ENCODE peak calls at places on chromosome 5, in seven cellular contexts. N is GM23248, D is IMR-90, L is HCT116, Q is mesendoderm, B is colonic mucosa, E is Karpas-422. M is an unnamed sample.

GRCh38 chr5:72608297-72608696 is 101.1 kb upstream of the ZNF366 start:
- DNase-seq in E (no peak), N (no peak), L (no peak), B (no peak), D (peak; percentile 76), Q (no peak), M (peak; percentile 36)

GRCh38 chr5:96565843-96566242 is 96.3 kb upstream of the CAST start:
- DNase-seq in D (peak; percentile 90), Q (peak; percentile 57), L (no peak), N (peak; percentile 97), B (no peak), E (no peak), M (peak; percentile 79)

GRCh38 chr5:169183581-169183980 is 117.4 kb downstream of the SLIT3 start:
- DNase-seq in Q (no peak), E (no peak), L (no peak), B (no peak), N (peak; percentile 70), D (no peak), M (no peak)

GRCh38 chr5:43256261-43256966 is 56.8 kb downstream of the HMGCS1 start:
- DNase-seq in D (no peak), E (peak; percentile 47), N (no peak), Q (no peak), L (no peak), B (no peak), M (no peak)

GRCh38 chr5:105101597-105101996 is 1539.0 kb upstream of the NUDT12 start:
- DNase-seq in L (no peak), N (no peak), E (no peak), D (no peak), Q (no peak), B (no peak), M (no peak)

GRCh38 chr5:176812269-176813259 is 2.2 kb downstream of the UNC5A start:
- DNase-seq in B (no peak), N (peak; percentile 58), L (no peak), E (peak; percentile 49), Q (peak; percentile 45), D (no peak), M (peak; percentile 30)

GRCh38 chr5:43073597-43074546 is 33.8 kb upstream of the ANXA2R start:
- DNase-seq in L (peak; percentile 32), N (peak; percentile 61), D (peak; percentile 40), Q (peak; percentile 76), E (peak; percentile 87), B (peak; percentile 68), M (peak; percentile 34)

GRCh38 chr5:134026521-134027202 is 21.9 kb upstream of the VDAC1 start:
- DNase-seq in B (peak; percentile 49), N (peak; percentile 62), E (peak; percentile 81), Q (peak; percentile 90), L (peak; percentile 56), D (peak; percentile 63), M (peak; percentile 44)

GRCh38 chr5:158268286-158268685 is 409.3 kb upstream of the CLINT1 start:
- DNase-seq in N (no peak), B (no peak), D (no peak), Q (no peak), E (no peak), L (no peak), M (no peak)

GRCh38 chr5:14269395-14269794 is 126.3 kb downstream of the TRIO start:
- DNase-seq in D (no peak), L (no peak), E (no peak), B (no peak), Q (peak; percentile 75), N (no peak), M (no peak)
- H3K9ac ChIP-seq in D (peak overlapping the region; percentile 59), L (peak overlapping the region; percentile 40), E (no peak overlapping the region), B (no peak overlapping the region), Q (peak overlapping the region; percentile 2), N (peak overlapping the region; percentile 72), M (peak overlapping the region; percentile 40)

GRCh38 chr5:15009420-15009819 is 137.8 kb upstream of the ANKH start:
- DNase-seq in D (peak; percentile 69), B (peak; percentile 75), Q (no peak), N (peak; percentile 66), L (peak; percentile 51), E (no peak), M (peak; percentile 96)

GRCh38 chr5:15004506-15004905 is 132.9 kb upstream of the ANKH start:
- DNase-seq in N (no peak), Q (no peak), D (no peak), B (no peak), L (no peak), E (no peak), M (no peak)

GRCh38 chr5:15008911-15009310 is 137.3 kb upstream of the ANKH start:
- DNase-seq in L (no peak), D (peak; percentile 29), E (no peak), B (no peak), Q (no peak), N (no peak), M (no peak)

GRCh38 chr5:15008476-15008875 is 136.9 kb upstream of the ANKH start:
- DNase-seq in Q (peak; percentile 78), N (peak; percentile 99), E (no peak), L (peak; percentile 85), D (peak; percentile 98), B (peak; percentile 94), M (peak; percentile 91)

DNA sequence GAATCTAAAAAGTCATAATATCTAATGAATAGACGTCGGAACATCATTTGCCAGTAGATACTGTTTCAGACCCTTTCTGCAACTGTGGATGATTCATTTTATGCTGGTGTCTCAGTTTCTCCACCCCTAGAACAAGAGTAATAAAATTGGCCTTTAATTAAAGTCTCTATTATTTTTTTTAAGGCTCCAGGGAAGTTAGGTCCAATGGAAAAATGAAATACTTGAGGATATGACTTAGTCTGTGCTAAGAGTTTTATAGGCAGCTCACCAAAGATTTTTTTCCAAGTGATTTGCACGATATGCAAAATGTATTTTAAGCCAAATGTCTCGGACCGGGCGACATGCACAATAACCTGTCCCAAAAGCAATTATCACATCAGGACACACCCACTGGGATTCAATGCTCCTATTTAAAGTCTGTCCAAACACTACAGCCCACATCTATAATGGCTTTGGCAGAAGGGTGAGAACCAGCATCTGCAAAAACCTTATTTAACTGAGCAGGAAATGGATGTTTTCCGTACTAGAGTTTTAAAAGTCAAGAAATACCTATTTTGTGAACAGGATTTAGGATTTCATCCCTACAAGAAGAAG is 136.1 kb upstream of the ANKH start:
- DNase-seq in Q (no peak), E (no peak), B (no peak), L (no peak), N (peak; percentile 75), D (no peak), M (no peak)
- H3K9ac ChIP-seq in Q (no peak overlapping the region), E (no peak overlapping the region), B (no peak overlapping the region), L (no peak overlapping the region), N (peak overlapping the region; percentile 53), D (no peak overlapping the region), M (no peak overlapping the region)

DNA sequence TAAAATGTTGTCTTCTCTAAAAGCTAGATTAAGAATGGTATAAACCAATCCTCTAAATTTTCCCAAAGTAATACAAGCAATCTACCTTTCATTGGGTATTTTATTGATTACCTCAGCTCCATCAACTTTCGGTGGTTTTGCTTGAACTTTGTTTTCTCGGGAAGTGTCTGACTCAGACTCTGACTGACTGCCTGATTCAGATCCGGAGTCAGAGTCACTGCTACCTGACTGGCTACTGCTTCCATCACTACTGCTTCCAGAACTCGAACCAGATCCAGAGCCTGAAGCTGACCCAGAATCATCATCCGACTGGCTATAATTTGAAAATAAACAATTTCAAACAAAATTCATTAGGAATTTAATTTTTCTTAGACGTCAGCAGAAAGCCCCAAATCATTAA is 24.0 kb downstream of the CHD1 start:
- DNase-seq in L (no peak), B (no peak), E (no peak), Q (no peak), D (peak; percentile 63), N (peak; percentile 78), M (peak; percentile 48)
- H3K9ac ChIP-seq in L (no peak overlapping the region), B (no peak overlapping the region), E (no peak overlapping the region), Q (no peak overlapping the region), D (no peak overlapping the region), N (no peak overlapping the region), M (peak overlapping the region; percentile 31)

DNA sequence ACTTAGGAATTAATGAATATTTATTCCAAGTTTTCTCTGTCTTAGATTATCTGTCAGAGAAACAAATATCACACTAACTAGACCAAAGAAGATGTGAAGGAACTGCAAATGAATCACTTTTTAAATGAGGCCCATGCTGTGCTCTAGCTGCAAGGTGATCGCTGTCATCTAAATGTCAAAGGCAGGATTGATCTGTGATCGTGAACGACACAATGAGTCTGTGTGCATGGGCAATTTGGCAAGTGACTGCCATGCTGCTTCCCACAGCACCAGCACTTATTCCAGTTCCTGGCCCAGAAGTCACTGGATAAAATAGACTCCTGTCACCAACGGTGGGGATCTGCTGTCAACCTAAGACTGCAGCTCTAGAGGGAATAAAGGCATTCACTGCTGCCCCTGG is 141.2 kb downstream of the TRIM36 start:
- DNase-seq in Q (no peak), D (no peak), B (no peak), N (no peak), L (no peak), E (no peak), M (no peak)
- H3K9ac ChIP-seq in Q (no peak overlapping the region), D (no peak overlapping the region), B (no peak overlapping the region), N (no peak overlapping the region), L (no peak overlapping the region), E (no peak overlapping the region), M (no peak overlapping the region)

DNA sequence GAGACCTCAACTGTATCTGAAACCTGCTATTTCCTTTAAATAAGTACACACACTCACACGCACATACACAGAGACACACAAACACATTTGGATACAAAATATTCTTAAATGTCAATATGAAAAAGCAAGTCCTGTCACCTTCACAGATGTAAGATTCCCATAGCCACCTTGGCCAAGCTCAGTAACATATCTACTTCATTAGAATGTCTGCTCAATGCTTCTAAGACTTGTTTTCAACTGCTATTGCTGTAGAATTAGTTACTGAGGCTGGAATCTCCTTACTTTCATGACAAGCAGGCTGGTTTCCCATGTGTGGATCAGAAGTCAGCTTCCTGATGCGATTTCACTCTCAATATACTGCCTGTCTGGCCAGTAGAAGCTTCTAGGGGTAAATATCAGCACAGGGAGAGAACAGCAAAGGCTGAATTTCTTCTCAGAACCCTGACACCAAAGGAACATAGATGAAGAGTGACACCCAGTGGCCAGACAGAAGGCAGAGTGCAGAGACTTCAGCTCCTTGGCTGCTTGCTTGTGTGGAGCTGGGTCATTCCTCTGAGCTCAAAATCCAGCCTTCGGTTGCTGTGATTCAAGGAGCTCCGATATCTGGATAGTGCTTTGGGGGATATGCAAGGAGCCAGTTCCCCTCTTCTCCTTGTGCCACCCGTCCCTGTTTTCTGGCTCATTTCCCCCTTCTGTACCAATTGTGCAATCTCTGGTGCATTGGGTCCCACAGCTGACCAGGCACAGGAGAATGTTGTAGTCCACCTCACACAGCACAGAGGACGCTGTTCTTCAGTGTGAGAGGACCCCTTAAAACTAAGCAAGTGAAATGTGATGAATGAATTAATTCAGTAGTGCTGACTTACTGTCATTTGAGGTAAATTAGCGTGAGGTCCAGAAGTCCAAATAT is 26.6 kb upstream of the ABLIM3 start:
- DNase-seq in D (peak; percentile 84), N (peak; percentile 89), B (peak; percentile 54), L (peak; percentile 77), Q (peak; percentile 88), E (peak; percentile 86), M (peak; percentile 88)
- H3K9ac ChIP-seq in D (peak overlapping the region; percentile 30), N (no peak overlapping the region), B (no peak overlapping the region), L (no peak overlapping the region), Q (no peak overlapping the region), E (no peak overlapping the region), M (no peak overlapping the region)

DNA sequence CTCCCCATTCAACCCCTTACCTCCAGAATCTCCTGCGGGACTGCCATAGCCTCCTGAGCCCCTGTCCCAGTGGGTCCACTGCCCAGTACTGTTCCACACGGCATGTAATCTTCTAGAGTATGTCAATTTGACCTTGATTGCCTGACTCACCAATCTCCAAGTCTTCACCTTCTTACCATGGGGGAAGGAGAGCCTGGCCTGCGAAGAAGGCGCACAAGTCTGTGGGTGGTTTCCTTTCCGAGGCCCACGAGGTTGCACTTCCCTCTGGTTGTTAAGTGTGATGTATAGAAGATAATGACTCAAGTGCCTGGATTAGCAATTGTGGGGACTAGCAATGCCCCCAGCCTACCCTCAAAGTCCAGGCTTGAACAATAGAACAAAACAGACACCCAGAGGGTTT is 8.1 kb upstream of the TENT4A start:
- DNase-seq in B (no peak), D (no peak), E (no peak), N (no peak), Q (no peak), L (no peak), M (no peak)
- H3K9ac ChIP-seq in B (no peak overlapping the region), D (no peak overlapping the region), E (no peak overlapping the region), N (peak overlapping the region; percentile 72), Q (no peak overlapping the region), L (peak overlapping the region; percentile 45), M (no peak overlapping the region)

M was measured in endothelial cell of umbilical vein.